ENCODE peak calls at places on chromosome 2, in four cellular contexts. R is K562, X is HL-60, U is GM12878. A is an unnamed sample.

GRCh38 chr2:163919717-163920116 is 183.9 kb upstream of the FIGN start:
- DNase-seq in U (no peak), X (no peak), R (no peak), A (no peak)

GRCh38 chr2:240021488-240022104 is 3.5 kb downstream of the NDUFA10 start:
- DNase-seq in X (peak; percentile 79), U (no peak), R (peak; percentile 46), A (peak; percentile 58)

GRCh38 chr2:105072039-105072438 is 34.2 kb downstream of the MRPS9 start:
- DNase-seq in R (no peak), X (no peak), U (peak; percentile 32), A (peak; percentile 2)

GRCh38 chr2:23425338-23425871 is 40.4 kb downstream of the KLHL29 start:
- DNase-seq in R (no peak), X (no peak), U (no peak), A (no peak)

GRCh38 chr2:32227492-32227891 is 37.2 kb downstream of the NLRC4 start:
- DNase-seq in U (no peak), R (no peak), X (no peak), A (no peak)

GRCh38 chr2:42918041-42918440 is 125.7 kb upstream of the HAAO start:
- DNase-seq in R (peak; percentile 48), U (no peak), X (no peak), A (no peak)

GRCh38 chr2:197852127-197852526 is 47.7 kb downstream of the PLCL1 start:
- DNase-seq in U (no peak), R (peak; percentile 27), X (no peak), A (no peak)

GRCh38 chr2:65985986-65986385 is 448.9 kb upstream of the MEIS1 start:
- DNase-seq in X (no peak), R (no peak), U (no peak), A (no peak)

GRCh38 chr2:137897082-137897481 is 67.2 kb upstream of the HNMT start:
- DNase-seq in R (no peak), U (no peak), X (no peak), A (no peak)

GRCh38 chr2:223855426-223855825 is 18.0 kb upstream of the AP1S3 start:
- DNase-seq in U (no peak), X (no peak), R (no peak), A (no peak)

GRCh38 chr2:195737531-195738162 is 80.6 kb downstream of the SLC39A10 start:
- DNase-seq in X (no peak), R (no peak), U (no peak), A (no peak)

GRCh38 chr2:9085353-9085752 is 81.9 kb upstream of the MBOAT2 start:
- DNase-seq in U (no peak), R (no peak), X (no peak), A (no peak)

GRCh38 chr2:66872056-66872821 is 437.3 kb downstream of the MEIS1 start:
- DNase-seq in X (no peak), R (no peak), U (no peak), A (no peak)

GRCh38 chr2:32668254-32668653 is 40.4 kb downstream of the TTC27 start:
- DNase-seq in U (no peak), X (no peak), R (no peak), A (no peak)

GRCh38 chr2:53881360-53881759 is 21.6 kb upstream of the GPR75 start:
- DNase-seq in X (no peak), R (no peak), U (no peak), A (no peak)

GRCh38 chr2:190585000-190585678 is 50.6 kb upstream of the NEMP2 start:
- DNase-seq in U (no peak), R (no peak), X (no peak), A (no peak)

GRCh38 chr2:151827564-151828142 is 568 bp downstream of the ARL5A start:
- DNase-seq in R (no peak), X (peak; percentile 30), U (no peak), A (no peak)
- TF ChIP-seq SPI1 in R (no peak), X (no peak), U (no peak), A (no peak)

DNA sequence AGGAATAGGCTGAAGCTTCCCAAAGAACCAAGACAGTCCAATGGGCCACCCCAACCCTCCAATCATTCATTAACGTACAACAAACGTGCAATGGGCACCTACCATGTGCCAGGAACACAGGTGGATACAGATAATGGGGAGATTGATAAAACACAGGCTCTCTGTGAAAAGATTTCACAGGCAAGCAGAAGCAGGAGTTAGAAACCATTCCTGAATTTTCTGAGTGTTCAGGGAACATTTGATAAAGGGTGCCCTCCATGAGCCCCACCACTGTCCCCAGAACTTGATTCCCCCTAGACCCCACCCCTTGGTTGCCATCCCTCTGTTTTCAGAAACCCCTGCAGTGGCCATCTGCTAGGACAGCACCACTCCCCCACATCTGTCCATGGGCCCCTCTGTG is 1.5 kb downstream of the CD207 start:
- DNase-seq in U (no peak), R (no peak), X (no peak), A (no peak)
- TF ChIP-seq SPI1 in U (no peak), R (no peak), X (no peak), A (no peak)

GRCh38 chr2:128524183-128524582 is 205.5 kb upstream of the HS6ST1 start:
- DNase-seq in X (no peak), R (no peak), U (no peak), A (no peak)

GRCh38 chr2:128521482-128521881 is 202.8 kb upstream of the HS6ST1 start:
- DNase-seq in R (no peak), U (no peak), X (no peak), A (no peak)

GRCh38 chr2:128520787-128521186 is 202.1 kb upstream of the HS6ST1 start:
- DNase-seq in R (no peak), X (no peak), U (peak; percentile 49), A (peak; percentile 63)

GRCh38 chr2:128523490-128523889 is 204.8 kb upstream of the HS6ST1 start:
- DNase-seq in R (no peak), X (no peak), U (no peak), A (no peak)

DNA sequence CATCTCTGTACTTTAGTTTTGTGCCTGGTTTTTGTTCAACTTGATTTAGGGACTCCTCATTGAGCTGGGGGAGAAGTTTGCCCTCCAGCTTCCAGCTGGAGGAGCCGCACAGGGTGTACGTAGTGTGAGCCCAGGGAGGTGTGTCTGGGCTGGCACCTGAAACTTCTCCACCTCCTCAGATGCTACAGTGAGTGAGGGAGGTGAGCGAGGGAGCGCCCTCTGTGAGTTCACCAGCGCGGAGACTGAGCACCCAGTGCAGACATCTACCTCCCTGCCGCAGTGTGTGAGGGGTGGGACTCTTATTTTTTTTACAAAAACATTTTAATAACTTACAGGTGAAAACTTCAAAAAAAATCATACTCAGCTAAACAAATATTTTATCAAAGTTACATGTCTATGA is 204.2 kb upstream of the HS6ST1 start:
- DNase-seq in U (no peak), X (no peak), R (no peak), A (no peak)
- TF ChIP-seq SPI1 in U (no peak), X (no peak), R (no peak), A (no peak)

DNA sequence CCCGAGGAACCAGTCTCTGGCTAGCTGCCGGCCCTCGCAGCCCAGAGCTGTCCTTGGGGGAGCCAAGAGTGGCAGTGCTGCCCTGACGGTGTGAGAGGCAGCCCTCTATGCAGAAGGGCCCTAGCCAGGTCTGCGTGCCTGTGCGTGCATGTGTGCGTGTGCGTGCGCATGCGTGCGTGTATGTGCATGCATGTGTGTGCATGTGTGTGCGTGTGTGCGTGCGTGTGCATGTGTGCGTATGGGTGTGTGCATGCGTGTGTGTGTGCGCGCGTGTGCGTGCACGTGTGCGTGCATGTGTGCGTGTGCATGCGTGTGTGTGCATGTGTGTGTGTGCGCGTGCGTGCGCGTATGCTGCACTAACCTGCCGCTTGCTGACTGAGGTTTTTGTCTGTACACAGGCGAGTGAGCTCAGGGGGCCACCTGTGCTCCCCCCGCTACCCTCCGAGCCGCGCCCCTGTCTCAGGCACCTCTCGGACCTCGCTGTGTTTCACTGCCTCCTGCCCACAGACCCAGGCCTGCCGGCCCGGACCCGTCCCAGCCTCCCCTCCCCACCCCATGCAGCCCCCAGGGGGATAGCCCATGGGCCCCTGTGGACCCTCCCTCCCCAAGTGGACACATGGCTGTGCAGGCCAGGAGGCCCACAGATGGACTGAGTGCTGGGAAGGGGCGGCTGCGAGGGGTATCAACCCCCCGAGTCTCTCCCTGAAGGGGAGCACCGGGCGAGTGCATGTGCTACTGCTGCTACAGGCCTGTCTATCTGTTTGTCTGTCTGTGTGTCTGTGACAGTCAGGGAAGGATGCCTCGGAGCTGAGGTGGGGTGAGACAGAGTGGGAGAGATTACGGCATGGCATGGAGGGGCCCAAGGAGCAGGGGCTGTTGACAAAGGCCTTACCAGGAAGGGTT is 31.3 kb downstream of the SPEG start:
- DNase-seq in X (no peak), R (no peak), U (no peak), A (no peak)
- TF ChIP-seq SPI1 in X (no peak), R (no peak), U (no peak), A (no peak)

GRCh38 chr2:209138079-209138478 is 285.8 kb upstream of the MAP2 start:
- DNase-seq in R (no peak), X (no peak), U (no peak), A (no peak)
- TF ChIP-seq SPI1 in R (no peak), X (no peak), U (no peak), A (no peak)